ENCODE peak calls at places on chromosomes 1 and 21, in six cellular contexts. U, M, L, R, H and Q are unnamed samples.

GRCh38 chr21:37210017-37210593 is 57.0 kb downstream of the VPS26C start:
- DNase-seq in U (no peak), M (no peak), L (no peak), R (no peak), H (no peak), Q (no peak)

GRCh38 chr21:19123053-19123452 is 719.5 kb upstream of the TMPRSS15 start:
- DNase-seq in U (no peak), M (no peak), L (no peak), R (no peak), H (no peak), Q (no peak)

GRCh38 chr1:236381565-236382158 is 12.4 kb upstream of the EDARADD start:
- DNase-seq in U (no peak), M (no peak), L (no peak), R (no peak), H (no peak), Q (no peak)

GRCh38 chr1:14685078-14685477 is 86.6 kb downstream of the KAZN start:
- DNase-seq in U (no peak), M (no peak), L (no peak), R (no peak), H (no peak), Q (no peak)

GRCh38 chr1:154856544-154856943 is 13.5 kb downstream of the KCNN3 start:
- DNase-seq in U (no peak), M (no peak), L (no peak), R (no peak), H (peak), Q (no peak)

GRCh38 chr1:13956386-13956785 is 256.4 kb downstream of the PRDM2 start:
- DNase-seq in U (no peak), M (no peak), L (no peak), R (no peak), H (no peak), Q (no peak)

GRCh38 chr1:199778324-199778955 is 249.1 kb upstream of the NR5A2 start:
- DNase-seq in U (no peak), M (no peak), L (no peak), R (no peak), H (no peak), Q (no peak)

GRCh38 chr1:23810818-23811420 is 10.4 kb upstream of the GALE start:
- DNase-seq in U (no peak), M (no peak), L (peak), R (peak), H (peak), Q (peak)

GRCh38 chr1:22517936-22518335 is 45.4 kb upstream of the EPHA8 start:
- DNase-seq in U (no peak), M (no peak), L (no peak), R (no peak), H (no peak), Q (no peak)

GRCh38 chr1:40630488-40631223 is 34.8 kb downstream of the RIMS3 start:
- DNase-seq in U (peak), M (no peak), L (peak), R (peak), H (peak), Q (peak)

GRCh38 chr1:12447849-12448312 is 170.1 kb downstream of the DHRS3 start:
- DNase-seq in U (no peak), M (peak), L (no peak), R (no peak), H (no peak), Q (peak)

GRCh38 chr1:205585169-205585834 is 46.5 kb downstream of the ELK4 start:
- DNase-seq in U (no peak), M (no peak), L (no peak), R (no peak), H (no peak), Q (no peak)

GRCh38 chr21:46022551-46023107 is 41.1 kb downstream of the COL6A1 start:
- DNase-seq in U (no peak), M (no peak), L (no peak), R (peak), H (no peak), Q (no peak)

GRCh38 chr1:86247553-86248279 is 91.1 kb upstream of the COL24A1 start:
- DNase-seq in U (no peak), M (no peak), L (no peak), R (no peak), H (no peak), Q (no peak)

GRCh38 chr1:25503551-25504426 is 39.6 kb upstream of the LDLRAP1 start:
- DNase-seq in U (peak), M (no peak), L (peak), R (no peak), H (peak), Q (no peak)

GRCh38 chr1:110877776-110878175 is 4.8 kb downstream of the CD53 start:
- DNase-seq in U (no peak), M (no peak), L (no peak), R (no peak), H (no peak), Q (no peak)

GRCh38 chr1:205810448-205811157 is 2.4 kb downstream of the SLC41A1 start:
- DNase-seq in U (no peak), M (no peak), L (no peak), R (peak), H (no peak), Q (peak)

GRCh38 chr1:35915693-35916092 is 15.2 kb upstream of the AGO3 start:
- DNase-seq in U (no peak), M (no peak), L (peak), R (no peak), H (no peak), Q (no peak)

GRCh38 chr1:237012361-237012760 is 8.1 kb upstream of the MT1HL1 start:
- DNase-seq in U (no peak), M (no peak), L (no peak), R (no peak), H (no peak), Q (no peak)

GRCh38 chr1:41476807-41477361 is 7.6 kb downstream of the EDN2 start:
- DNase-seq in U (no peak), M (no peak), L (no peak), R (no peak), H (no peak), Q (no peak)

GRCh38 chr1:244280859-244281258 is 170.8 kb downstream of the ADSS2 start:
- DNase-seq in U (no peak), M (peak), L (peak), R (peak), H (no peak), Q (no peak)

GRCh38 chr1:226497991-226498689 is 50.4 kb upstream of the STUM start:
- DNase-seq in U (no peak), M (no peak), L (no peak), R (no peak), H (no peak), Q (no peak)

GRCh38 chr1:939511-940107 is 15.9 kb downstream of the SAMD11 start:
- DNase-seq in U (no peak), M (no peak), L (no peak), R (no peak), H (no peak), Q (no peak)

GRCh38 chr1:167266965-167267364 is 46.3 kb downstream of the POU2F1 start:
- DNase-seq in U (no peak), M (no peak), L (no peak), R (no peak), H (no peak), Q (no peak)

GRCh38 chr1:39933956-39934941 is 20.7 kb upstream of the MFSD2A start:
- DNase-seq in U (no peak), M (peak), L (peak), R (peak), H (no peak), Q (no peak)

GRCh38 chr1:166062695-166063094 is 104.1 kb downstream of the FAM78B start:
- DNase-seq in U (no peak), M (no peak), L (no peak), R (no peak), H (no peak), Q (no peak)

GRCh38 chr1:179599623-179600249 is 8.1 kb downstream of the TDRD5 start:
- DNase-seq in U (peak), M (peak), L (peak), R (no peak), H (no peak), Q (peak)

GRCh38 chr1:67760030-67760821 is 73.0 kb downstream of the GNG12 start:
- DNase-seq in U (peak), M (peak), L (peak), R (peak), H (peak), Q (peak)

GRCh38 chr1:94872771-94873495 is 52.8 kb downstream of the SLC44A3 start:
- DNase-seq in U (no peak), M (peak), L (no peak), R (no peak), H (no peak), Q (no peak)